ENCODE peak calls at places on chromosomes 3 and 15, in seven cellular contexts. One of them, this sample, is unnamed. For H3K4me1, the result is how much of the 10 kb centered on the place peaks cover.

GRCh38 chr3:16064660-16065414 is 109.6 kb upstream of the GALNT15 start:
- DNase-seq in left lung: peak
- DNase-seq in uterus: peak
- DNase-seq in IMR-90: peak
- DNase-seq in astrocyte: peak
- DNase-seq in fibroblast of lung: peak
- DNase-seq in tibial artery: peak
- DNase-seq in this sample: peak

GRCh38 chr3:81684739-81685395 is 76.6 kb downstream of the GBE1 start:
- DNase-seq in left lung: no peak
- DNase-seq in fibroblast of lung: peak
- DNase-seq in astrocyte: peak
- DNase-seq in tibial artery: no peak
- DNase-seq in IMR-90: peak
- DNase-seq in uterus: no peak
- DNase-seq in this sample: no peak

GRCh38 chr3:142285057-142285666 is 59.8 kb upstream of the GK5 start:
- DNase-seq in IMR-90: no peak
- DNase-seq in astrocyte: no peak
- DNase-seq in left lung: no peak
- DNase-seq in tibial artery: no peak
- DNase-seq in uterus: no peak
- DNase-seq in fibroblast of lung: no peak
- DNase-seq in this sample: no peak

GRCh38 chr3:52237659-52238172 is 1.2 kb downstream of the TWF2 start:
- DNase-seq in left lung: peak
- DNase-seq in astrocyte: peak
- DNase-seq in IMR-90: peak
- DNase-seq in uterus: peak
- DNase-seq in fibroblast of lung: peak
- DNase-seq in tibial artery: peak
- DNase-seq in this sample: peak

GRCh38 chr3:52752045-52752660 is 18.6 kb downstream of the NEK4 start:
- DNase-seq in tibial artery: no peak
- DNase-seq in left lung: no peak
- DNase-seq in uterus: no peak
- DNase-seq in astrocyte: no peak
- DNase-seq in fibroblast of lung: peak
- DNase-seq in IMR-90: peak
- DNase-seq in this sample: no peak

GRCh38 chr3:30682434-30683155 is 76.2 kb downstream of the TGFBR2 start:
- DNase-seq in IMR-90: no peak
- DNase-seq in left lung: no peak
- DNase-seq in astrocyte: peak
- DNase-seq in tibial artery: no peak
- DNase-seq in fibroblast of lung: peak
- DNase-seq in uterus: no peak
- DNase-seq in this sample: no peak

GRCh38 chr3:66186545-66186944 is 34.3 kb upstream of the SLC25A26 start:
- DNase-seq in astrocyte: no peak
- DNase-seq in fibroblast of lung: no peak
- DNase-seq in tibial artery: no peak
- DNase-seq in uterus: no peak
- DNase-seq in IMR-90: no peak
- DNase-seq in left lung: no peak
- DNase-seq in this sample: no peak

GRCh38 chr15:93088981-93089854 is at the start of gene RGMA:
- DNase-seq in fibroblast of lung: no peak
- DNase-seq in tibial artery: no peak
- DNase-seq in IMR-90: no peak
- DNase-seq in left lung: no peak
- DNase-seq in astrocyte: no peak
- DNase-seq in uterus: peak
- DNase-seq in this sample: peak

GRCh38 chr3:16066975-16067374 is 107.5 kb upstream of the GALNT15 start:
- DNase-seq in astrocyte: peak
- DNase-seq in uterus: no peak
- DNase-seq in tibial artery: no peak
- DNase-seq in IMR-90: peak
- DNase-seq in left lung: no peak
- DNase-seq in fibroblast of lung: peak
- DNase-seq in this sample: no peak

GRCh38 chr3:22474706-22475470 is 723.9 kb upstream of the ZNF385D start:
- DNase-seq in IMR-90: no peak
- DNase-seq in uterus: no peak
- DNase-seq in astrocyte: peak
- DNase-seq in left lung: peak
- DNase-seq in fibroblast of lung: peak
- DNase-seq in tibial artery: peak
- DNase-seq in this sample: no peak

GRCh38 chr3:10977864-10978510 is 14.6 kb upstream of the SLC6A1 start:
- DNase-seq in left lung: no peak
- DNase-seq in astrocyte: peak
- DNase-seq in fibroblast of lung: peak
- DNase-seq in IMR-90: peak
- DNase-seq in tibial artery: no peak
- DNase-seq in uterus: no peak
- DNase-seq in this sample: no peak

GRCh38 chr3:194755689-194756459 is 70.2 kb downstream of the FAM43A start:
- DNase-seq in IMR-90: no peak
- DNase-seq in tibial artery: no peak
- DNase-seq in uterus: no peak
- DNase-seq in left lung: no peak
- DNase-seq in astrocyte: no peak
- DNase-seq in fibroblast of lung: no peak
- DNase-seq in this sample: no peak

GRCh38 chr3:15815696-15816095 is 17.9 kb upstream of the ANKRD28 start:
- DNase-seq in IMR-90: peak
- DNase-seq in astrocyte: peak
- DNase-seq in uterus: no peak
- DNase-seq in left lung: no peak
- DNase-seq in tibial artery: no peak
- DNase-seq in fibroblast of lung: peak
- DNase-seq in this sample: no peak

GRCh38 chr3:170761103-170761502 is 108.9 kb downstream of the RPL22L1 start:
- DNase-seq in astrocyte: no peak
- DNase-seq in uterus: no peak
- DNase-seq in left lung: no peak
- DNase-seq in tibial artery: no peak
- DNase-seq in fibroblast of lung: no peak
- DNase-seq in IMR-90: no peak
- DNase-seq in this sample: no peak

GRCh38 chr3:172591876-172592771 is 68.9 kb upstream of the TNFSF10 start:
- DNase-seq in uterus: no peak
- DNase-seq in tibial artery: no peak
- DNase-seq in left lung: no peak
- DNase-seq in fibroblast of lung: peak
- DNase-seq in IMR-90: peak
- DNase-seq in astrocyte: peak
- DNase-seq in this sample: no peak

GRCh38 chr15:94929282-94929681 is 697.9 kb downstream of the MCTP2 start:
- DNase-seq in astrocyte: no peak
- DNase-seq in IMR-90: no peak
- DNase-seq in fibroblast of lung: no peak
- DNase-seq in tibial artery: no peak
- DNase-seq in uterus: no peak
- DNase-seq in left lung: no peak
- DNase-seq in this sample: no peak

GRCh38 chr3:152459572-152459971 is 190.8 kb downstream of the MBNL1 start:
- DNase-seq in fibroblast of lung: no peak
- DNase-seq in astrocyte: no peak
- DNase-seq in uterus: no peak
- DNase-seq in tibial artery: no peak
- DNase-seq in IMR-90: no peak
- DNase-seq in left lung: no peak
- DNase-seq in this sample: no peak

GRCh38 chr3:7309707-7310106 is 448.8 kb downstream of the GRM7 start:
- DNase-seq in uterus: peak
- DNase-seq in astrocyte: peak
- DNase-seq in left lung: peak
- DNase-seq in fibroblast of lung: peak
- DNase-seq in IMR-90: no peak
- DNase-seq in tibial artery: peak
- DNase-seq in this sample: no peak

GRCh38 chr3:12135029-12135634 is 23.6 kb downstream of the TIMP4 start:
- DNase-seq in IMR-90: peak
- DNase-seq in tibial artery: peak
- DNase-seq in left lung: peak
- DNase-seq in astrocyte: peak
- DNase-seq in fibroblast of lung: peak
- DNase-seq in uterus: peak
- DNase-seq in this sample: peak

GRCh38 chr15:65421360-65422215 is 1.2 kb downstream of the IGDCC4 start:
- DNase-seq in fibroblast of lung: peak
- DNase-seq in tibial artery: no peak
- DNase-seq in left lung: peak
- DNase-seq in uterus: peak
- DNase-seq in astrocyte: peak
- DNase-seq in IMR-90: peak
- DNase-seq in this sample: peak

GRCh38 chr3:151391715-151392114 is 7.2 kb upstream of the P2RY12 start:
- DNase-seq in astrocyte: no peak
- DNase-seq in fibroblast of lung: no peak
- DNase-seq in left lung: no peak
- DNase-seq in uterus: no peak
- DNase-seq in IMR-90: no peak
- DNase-seq in tibial artery: no peak
- DNase-seq in this sample: no peak

GRCh38 chr3:151393146-151393831 is 8.7 kb upstream of the P2RY12 start:
- DNase-seq in tibial artery: no peak
- DNase-seq in uterus: no peak
- DNase-seq in fibroblast of lung: peak
- DNase-seq in left lung: no peak
- DNase-seq in astrocyte: no peak
- DNase-seq in IMR-90: no peak
- DNase-seq in this sample: no peak

GRCh38 chr3:151395806-151396205 is 11.3 kb upstream of the P2RY12 start:
- DNase-seq in tibial artery: no peak
- DNase-seq in IMR-90: peak
- DNase-seq in fibroblast of lung: peak
- DNase-seq in astrocyte: peak
- DNase-seq in uterus: no peak
- DNase-seq in left lung: no peak
- DNase-seq in this sample: no peak

GRCh38 chr3:151394611-151395010 is 10.1 kb upstream of the P2RY12 start:
- DNase-seq in fibroblast of lung: no peak
- DNase-seq in uterus: no peak
- DNase-seq in left lung: no peak
- DNase-seq in astrocyte: no peak
- DNase-seq in IMR-90: no peak
- DNase-seq in tibial artery: no peak
- DNase-seq in this sample: no peak

GRCh38 chr3:151393961-151394360 is 9.4 kb upstream of the P2RY12 start:
- DNase-seq in left lung: no peak
- DNase-seq in fibroblast of lung: peak
- DNase-seq in tibial artery: no peak
- DNase-seq in astrocyte: peak
- DNase-seq in IMR-90: no peak
- DNase-seq in uterus: no peak
- DNase-seq in this sample: no peak
- TF ChIP-seq CTCF in left lung: no peak
- TF ChIP-seq CTCF in fibroblast of lung: no peak
- TF ChIP-seq CTCF in tibial artery: no peak
- TF ChIP-seq CTCF in astrocyte: no peak
- TF ChIP-seq CTCF in IMR-90: no peak
- TF ChIP-seq CTCF in uterus: no peak
- TF ChIP-seq CTCF in this sample: no peak

DNA sequence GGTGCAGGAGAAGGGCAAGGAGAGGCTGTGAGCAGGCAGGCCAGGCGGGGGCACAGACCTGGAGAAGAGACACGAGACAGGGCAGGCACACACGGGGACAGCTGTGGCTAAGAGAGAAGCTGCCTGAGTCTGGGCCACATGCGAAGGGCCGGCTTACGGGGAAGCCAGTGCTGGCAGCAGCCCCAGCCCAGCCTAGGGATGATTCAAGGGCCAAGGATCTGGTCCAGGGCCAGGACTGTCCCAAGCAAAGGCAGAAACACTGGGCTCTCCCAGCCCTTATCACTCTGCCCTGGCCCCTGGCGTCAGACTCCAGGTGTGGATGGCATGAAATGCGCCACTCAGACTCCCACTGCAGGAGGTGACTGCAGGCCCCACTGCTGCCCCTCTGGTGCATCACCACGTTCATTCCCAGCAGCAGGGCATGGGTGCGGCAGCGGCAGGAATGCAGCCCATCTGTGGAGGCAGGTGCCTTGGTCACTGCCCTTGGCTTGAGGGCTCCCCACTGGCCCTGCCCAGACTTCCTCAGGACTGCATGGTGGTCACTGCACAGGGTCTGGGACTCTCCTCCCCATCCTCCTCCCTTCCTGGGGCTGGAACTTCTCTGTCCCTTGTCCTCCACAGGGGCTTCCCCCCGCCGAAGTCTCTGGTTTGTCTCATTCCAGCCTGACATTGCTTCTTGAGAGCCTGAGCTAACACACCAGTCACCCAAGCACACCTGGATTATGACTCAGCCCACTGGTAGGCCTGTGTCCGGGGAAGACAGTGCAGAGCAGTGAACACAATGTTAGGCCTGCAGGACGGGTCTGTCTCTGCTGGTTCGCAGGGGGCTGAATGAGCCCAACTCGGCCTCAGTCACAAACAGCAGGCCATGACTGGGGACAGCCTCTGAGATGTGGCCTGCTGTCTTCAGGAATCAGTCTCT is 69.3 kb downstream of the TBC1D2B start:
- DNase-seq in tibial artery: peak
- DNase-seq in IMR-90: peak
- DNase-seq in astrocyte: peak
- DNase-seq in fibroblast of lung: peak
- DNase-seq in left lung: peak
- DNase-seq in uterus: peak
- DNase-seq in this sample: peak
- H3K4me1 ChIP-seq in tibial artery: under half
- H3K4me1 ChIP-seq in IMR-90: under half
- H3K4me1 ChIP-seq in astrocyte: under half
- H3K4me1 ChIP-seq in fibroblast of lung: under half
- H3K4me1 ChIP-seq in left lung: half or more
- H3K4me1 ChIP-seq in uterus: under half
- H3K4me1 ChIP-seq in this sample: half or more

GRCh38 chr3:100603449-100603848 is 6.0 kb upstream of the ADGRG7 start:
- DNase-seq in astrocyte: no peak
- DNase-seq in fibroblast of lung: peak
- DNase-seq in left lung: no peak
- DNase-seq in tibial artery: no peak
- DNase-seq in IMR-90: peak
- DNase-seq in uterus: no peak
- DNase-seq in this sample: no peak
- H3K4me3 ChIP-seq in astrocyte: no peak
- H3K4me3 ChIP-seq in fibroblast of lung: no peak
- H3K4me3 ChIP-seq in left lung: no peak
- H3K4me3 ChIP-seq in tibial artery: no peak
- H3K4me3 ChIP-seq in IMR-90: no peak
- H3K4me3 ChIP-seq in uterus: no peak
- H3K4me3 ChIP-seq in this sample: no peak

DNA sequence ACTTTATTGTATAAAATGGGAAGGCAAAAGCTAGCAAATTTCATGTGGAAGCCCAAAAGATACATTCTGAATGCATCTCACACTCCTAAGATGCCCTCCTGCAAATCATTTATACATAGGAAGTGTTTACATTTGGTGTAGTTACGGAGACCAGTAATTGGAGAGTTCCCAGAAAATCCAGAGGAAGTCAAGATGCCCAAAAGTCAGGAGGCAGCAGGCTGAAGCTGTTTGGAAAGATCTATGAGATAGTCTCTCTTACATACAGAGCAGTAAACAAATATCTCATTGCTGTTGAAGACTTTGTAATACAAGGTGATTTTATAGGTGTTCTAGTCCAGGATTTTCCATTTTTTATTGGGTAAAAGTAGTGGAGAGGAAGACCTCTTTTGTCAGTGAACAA is 8.8 kb downstream of the KLHL24 start:
- DNase-seq in astrocyte: no peak
- DNase-seq in tibial artery: no peak
- DNase-seq in uterus: no peak
- DNase-seq in fibroblast of lung: no peak
- DNase-seq in left lung: no peak
- DNase-seq in IMR-90: no peak
- DNase-seq in this sample: no peak
- TF ChIP-seq CTCF in astrocyte: no peak
- TF ChIP-seq CTCF in tibial artery: no peak
- TF ChIP-seq CTCF in uterus: no peak
- TF ChIP-seq CTCF in fibroblast of lung: no peak
- TF ChIP-seq CTCF in left lung: no peak
- TF ChIP-seq CTCF in IMR-90: no peak
- TF ChIP-seq CTCF in this sample: no peak